ENCODE peak calls at places on chromosome 5, in five cellular contexts. D is CD4-positive, CD25-positive, alpha-beta regulatory T cell; U is IMR-90; H is heart right ventricle; E is neural progenitor cell. K is an unnamed sample.
A peak's percentile ranks its signal among the peaks of the same experiment; 100 is the strongest.

GRCh38 chr5:111453290-111453689 is 59.0 kb downstream of the STARD4 start:
- DNase-seq in D (no peak), U (peak; percentile 55), H (no peak), E (no peak), K (no peak)

GRCh38 chr5:16916262-16916878 is 19.7 kb downstream of the MYO10 start:
- DNase-seq in D (no peak), U (peak; percentile 93), H (no peak), E (no peak), K (no peak)

GRCh38 chr5:131536849-131537448 is 98.1 kb downstream of the RAPGEF6 start:
- DNase-seq in D (no peak), U (no peak), H (no peak), E (no peak), K (no peak)

GRCh38 chr5:126054593-126055347 is 368.4 kb upstream of the GRAMD2B start:
- DNase-seq in D (no peak), U (no peak), H (no peak), E (no peak), K (no peak)

GRCh38 chr5:67038817-67039603 is 157.6 kb downstream of the CD180 start:
- DNase-seq in D (no peak), U (peak; percentile 88), H (no peak), E (no peak), K (peak; percentile 91)

GRCh38 chr5:172891716-172892421 is 57.8 kb downstream of the ERGIC1 start:
- DNase-seq in D (no peak), U (no peak), H (peak; percentile 84), E (no peak), K (no peak)

GRCh38 chr5:116510525-116510924 is 64.1 kb downstream of the SEMA6A start:
- DNase-seq in D (no peak), U (no peak), H (no peak), E (no peak), K (no peak)

GRCh38 chr5:142551242-142552067 is 134.4 kb downstream of the FGF1 start:
- DNase-seq in D (no peak), U (peak; percentile 22), H (peak; percentile 27), E (peak; percentile 74), K (no peak)

GRCh38 chr5:103569313-103570060 is 6.9 kb upstream of the NUDT12 start:
- DNase-seq in D (no peak), U (peak; percentile 6), H (no peak), E (no peak), K (no peak)

GRCh38 chr5:89769975-89770374 is 639.6 kb downstream of the CETN3 start:
- DNase-seq in D (no peak), U (peak; percentile 1), H (no peak), E (no peak), K (no peak)

GRCh38 chr5:172002840-172003512 is 3.5 kb downstream of the FBXW11 start:
- DNase-seq in D (no peak), U (no peak), H (no peak), E (no peak), K (no peak)

GRCh38 chr5:73519531-73520283 is 21.5 kb downstream of the BTF3 start:
- DNase-seq in D (peak; percentile 74), U (peak; percentile 84), H (peak; percentile 13), E (peak; percentile 86), K (peak; percentile 81)

GRCh38 chr5:6702633-6703032 is 10.6 kb upstream of the TENT4A start:
- DNase-seq in D (no peak), U (no peak), H (no peak), E (no peak), K (no peak)

GRCh38 chr5:180130876-180131740 is 59.5 kb upstream of the RNF130 start:
- DNase-seq in D (no peak), U (no peak), H (no peak), E (no peak), K (no peak)

GRCh38 chr5:37553720-37554402 is 174.7 kb downstream of the WDR70 start:
- DNase-seq in D (no peak), U (peak; percentile 76), H (no peak), E (no peak), K (no peak)

GRCh38 chr5:102946971-102947370 is 173.0 kb downstream of the GIN1 start:
- DNase-seq in D (no peak), U (no peak), H (peak; percentile 12), E (peak; percentile 51), K (no peak)

GRCh38 chr5:11903121-11903613 is 1.1 kb downstream of the CTNND2 start:
- DNase-seq in D (no peak), U (no peak), H (no peak), E (peak; percentile 62), K (no peak)

GRCh38 chr5:37717613-37718431 is 122.0 kb downstream of the GDNF start:
- DNase-seq in D (no peak), U (peak; percentile 88), H (no peak), E (peak; percentile 22), K (peak; percentile 82)

GRCh38 chr5:12566441-12566840 is 662.2 kb upstream of the CTNND2 start:
- DNase-seq in D (no peak), U (no peak), H (no peak), E (no peak), K (no peak)

GRCh38 chr5:72281764-72282499 is 38.1 kb downstream of the MRPS27 start:
- DNase-seq in D (no peak), U (peak; percentile 91), H (no peak), E (no peak), K (no peak)

GRCh38 chr5:141100243-141100805 is at the start of gene PCDHB3:
- DNase-seq in D (no peak), U (peak; percentile 16), H (no peak), E (no peak), K (peak; percentile 71)

GRCh38 chr5:151757233-151758140 is 944 bp downstream of the ATOX1 start:
- DNase-seq in D (no peak), U (no peak), H (no peak), E (no peak), K (no peak)

GRCh38 chr5:147887925-147888324 is 9.4 kb downstream of the SCGB3A2 start:
- DNase-seq in D (no peak), U (peak; percentile 36), H (no peak), E (no peak), K (no peak)

GRCh38 chr5:173568128-173568527 is 48.3 kb downstream of the BOD1 start:
- DNase-seq in D (no peak), U (no peak), H (no peak), E (no peak), K (no peak)

GRCh38 chr5:32523625-32524024 is 61.7 kb upstream of the SUB1 start:
- DNase-seq in D (no peak), U (no peak), H (no peak), E (no peak), K (no peak)

GRCh38 chr5:119339965-119340364 is 15.9 kb upstream of the TNFAIP8 start:
- DNase-seq in D (no peak), U (no peak), H (no peak), E (no peak), K (no peak)
- H3K4me3 ChIP-seq in D (peak overlapping the region; percentile 88), U (no peak overlapping the region), H (no peak overlapping the region), E (no peak overlapping the region), K (no peak overlapping the region)

DNA sequence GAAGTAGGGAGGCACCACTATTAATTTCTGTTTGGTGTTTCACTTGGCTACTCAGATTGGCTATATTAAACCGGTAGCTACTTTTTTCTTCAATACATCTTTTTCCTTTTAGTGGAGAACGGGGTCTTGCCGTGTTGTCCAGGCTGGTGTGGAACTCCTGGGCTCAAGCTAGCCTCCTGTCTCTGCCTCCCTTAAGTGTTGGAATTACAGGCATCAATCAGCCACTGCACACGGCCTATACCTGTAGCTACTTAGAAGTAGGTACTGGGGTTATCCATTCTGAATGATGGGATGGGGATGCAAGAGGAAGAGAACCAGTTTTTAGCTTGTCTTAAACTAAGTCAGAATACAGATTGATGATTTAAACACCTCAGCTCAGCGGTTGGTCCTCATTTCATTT is 1.7 kb downstream of the UBE2D2 start:
- DNase-seq in D (no peak), U (no peak), H (no peak), E (no peak), K (no peak)
- H3K4me1 ChIP-seq in D (peaks cover 58% of the 10 kb centered on the region), U (peaks cover 9% of the 10 kb centered on the region), H (peaks cover 36% of the 10 kb centered on the region), E (peaks cover 12% of the 10 kb centered on the region), K (peaks cover 13% of the 10 kb centered on the region)

DNA sequence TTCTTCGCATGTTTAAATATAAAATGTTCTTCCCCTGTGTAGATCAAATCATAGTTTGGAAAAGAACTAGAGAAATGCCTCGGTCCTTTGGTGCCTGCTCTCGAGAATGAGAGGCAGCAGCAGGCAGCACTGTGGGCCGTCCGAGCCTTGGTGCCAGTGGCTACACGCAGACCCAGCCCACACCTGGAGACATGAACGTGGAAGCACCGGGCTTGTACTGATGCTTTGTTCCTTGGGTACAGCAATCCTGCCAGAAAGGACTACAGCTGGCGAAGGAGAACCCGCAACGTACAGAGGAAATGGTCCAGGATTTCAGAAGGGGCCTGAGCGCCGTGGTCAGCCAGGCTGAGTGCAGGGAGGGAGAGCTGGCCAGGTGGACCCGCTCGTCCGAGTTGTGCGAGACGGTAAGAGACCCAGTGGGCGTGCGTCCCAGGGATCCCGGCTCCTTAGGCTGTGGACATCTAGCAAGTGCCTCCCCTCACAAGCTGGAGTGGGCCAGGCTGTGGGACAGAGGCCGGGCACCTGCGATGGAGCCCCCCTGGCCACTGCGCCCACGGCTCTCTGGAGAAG is 29.7 kb upstream of the LRRC14B start:
- DNase-seq in D (no peak), U (no peak), H (no peak), E (no peak), K (no peak)
- H3K4me3 ChIP-seq in D (no peak overlapping the region), U (no peak overlapping the region), H (no peak overlapping the region), E (no peak overlapping the region), K (no peak overlapping the region)

DNA sequence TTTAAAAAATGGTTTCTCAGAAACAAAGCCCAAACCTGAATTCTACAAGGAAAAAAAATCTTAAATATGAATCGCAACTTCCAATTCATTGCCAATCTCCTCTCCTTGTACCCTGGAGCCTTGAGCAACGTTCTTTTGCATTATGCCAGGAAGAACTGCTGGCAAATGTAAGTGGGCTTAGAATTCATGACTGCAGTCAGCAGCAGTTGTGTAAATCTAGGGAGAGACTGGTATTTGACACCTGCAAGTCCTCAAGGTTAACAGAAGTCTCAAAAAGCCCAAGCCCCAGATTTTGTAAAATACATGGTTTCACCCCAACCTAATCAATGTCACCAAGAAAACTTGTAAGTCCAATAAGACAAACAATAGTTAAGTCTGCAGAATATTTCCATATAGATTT is 31.5 kb downstream of the ELL2 start:
- DNase-seq in D (no peak), U (no peak), H (no peak), E (no peak), K (no peak)
- H3K4me1 ChIP-seq in D (no peaks in the 10 kb centered on the region), U (peaks cover 21% of the 10 kb centered on the region), H (peaks cover 1% of the 10 kb centered on the region), E (peaks cover 18% of the 10 kb centered on the region), K (peaks cover 9% of the 10 kb centered on the region)

DNA sequence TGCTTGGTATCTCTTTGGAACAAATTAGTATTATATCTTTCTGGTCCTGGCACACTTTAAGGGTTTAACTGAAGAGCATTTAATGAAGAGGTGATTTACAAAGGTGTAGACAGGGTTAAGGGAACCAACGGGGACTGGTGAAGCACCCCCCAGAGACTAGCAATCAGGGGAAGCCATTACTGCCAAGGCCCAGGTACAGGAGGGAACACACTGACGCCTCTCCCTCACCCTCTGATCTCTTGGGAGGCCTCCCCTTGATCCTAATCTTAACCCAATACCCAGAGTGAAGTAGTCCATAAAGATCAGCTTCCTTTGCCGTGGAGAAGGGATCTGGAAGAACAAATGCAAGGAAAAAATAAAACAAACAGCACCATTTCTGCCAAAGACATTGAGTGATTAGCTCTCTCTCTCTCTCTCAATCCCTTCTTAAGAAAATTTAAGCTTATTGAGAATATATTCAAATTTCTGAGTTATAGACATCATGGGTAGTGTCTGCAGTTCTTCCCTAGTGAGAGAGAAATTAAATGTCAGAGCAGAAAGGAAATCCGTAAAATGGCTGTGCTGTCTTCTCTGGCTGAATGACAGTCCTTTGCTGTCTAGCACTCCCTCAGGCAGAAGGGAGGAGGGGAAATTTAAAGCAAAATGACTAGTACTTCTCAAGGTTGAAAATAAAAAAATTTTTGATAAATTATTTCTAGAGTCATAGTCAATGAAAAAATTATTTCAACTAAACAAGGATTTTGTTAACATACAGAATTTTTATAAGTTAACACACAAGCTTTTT is 20.0 kb downstream of the F2R start:
- DNase-seq in D (no peak), U (no peak), H (no peak), E (no peak), K (no peak)
- H3K4me3 ChIP-seq in D (no peak overlapping the region), U (no peak overlapping the region), H (no peak overlapping the region), E (no peak overlapping the region), K (no peak overlapping the region)

K was measured in HAP-1.